ENCODE peak calls at places on chromosomes 13 and 19, in four cellular contexts. B is midbrain, R is hepatocyte, S is IMR-90. U is an unnamed sample.

GRCh38 chr13:20350819-20351218 is 118.7 kb upstream of the GJB6 start:
- DNase-seq in B (no peak), R (no peak), S (no peak), U (no peak)

GRCh38 chr13:51317262-51317661 is 22.2 kb upstream of the SERPINE3 start:
- DNase-seq in B (no peak), R (no peak), S (peak; percentile 17), U (no peak)

GRCh38 chr13:36297259-36297599 is 385 bp downstream of the CCDC169 start:
- DNase-seq in B (no peak), R (no peak), S (peak; percentile 25), U (no peak)

GRCh38 chr19:53908106-53908932 is 759 bp upstream of the CACNG7 start:
- DNase-seq in B (peak; percentile 86), R (peak; percentile 49), S (peak; percentile 40), U (peak; percentile 69)

GRCh38 chr13:48403151-48403631 is 9.7 kb downstream of the LPAR6 start:
- DNase-seq in B (no peak), R (no peak), S (peak; percentile 18), U (no peak)

GRCh38 chr19:12984683-12985048 is 10.6 kb upstream of the NFIX start:
- DNase-seq in B (no peak), R (no peak), S (no peak), U (no peak)

GRCh38 chr19:15288146-15288963 is 44.0 kb downstream of the BRD4 start:
- DNase-seq in B (peak; percentile 92), R (no peak), S (peak; percentile 24), U (peak; percentile 78)

GRCh38 chr13:113650731-113651148 is 7.3 kb downstream of the ATP4B start:
- DNase-seq in B (no peak), R (no peak), S (no peak), U (no peak)

GRCh38 chr19:39397360-39398296 is 6.5 kb downstream of the MED29 start:
- DNase-seq in B (peak; percentile 85), R (peak; percentile 95), S (peak; percentile 76), U (peak; percentile 92)

GRCh38 chr19:17311455-17312248 is 2.3 kb downstream of the DDA1 start:
- DNase-seq in B (no peak), R (peak; percentile 74), S (peak; percentile 79), U (no peak)

GRCh38 chr19:7386308-7386707 is 37.6 kb downstream of the ARHGEF18 start:
- DNase-seq in B (no peak), R (no peak), S (no peak), U (peak; percentile 43)

GRCh38 chr19:31943305-31943704 is 402.1 kb upstream of the ZNF507 start:
- DNase-seq in B (no peak), R (no peak), S (no peak), U (peak; percentile 95)

GRCh38 chr13:27971776-27972618 is 2.9 kb upstream of the CDX2 start:
- DNase-seq in B (no peak), R (no peak), S (no peak), U (no peak)

GRCh38 chr19:3982701-3983541 is 2.3 kb downstream of the EEF2 start:
- DNase-seq in B (no peak), R (peak; percentile 67), S (peak; percentile 74), U (no peak)

GRCh38 chr13:74325106-74325505 is 190.9 kb upstream of the KLF12 start:
- DNase-seq in B (peak; percentile 12), R (peak; percentile 62), S (peak; percentile 87), U (peak; percentile 53)

GRCh38 chr19:46350758-46351159 is 3.9 kb downstream of the PPP5C start:
- DNase-seq in B (no peak), R (no peak), S (no peak), U (no peak)

GRCh38 chr13:95714142-95714832 is 37.3 kb downstream of the DNAJC3 start:
- DNase-seq in B (no peak), R (peak; percentile 16), S (peak; percentile 89), U (no peak)

GRCh38 chr13:20721454-20722357 is 18.2 kb downstream of the IL17D start:
- DNase-seq in B (no peak), R (peak; percentile 57), S (peak; percentile 79), U (peak; percentile 80)

GRCh38 chr13:47859129-47859528 is 141.9 kb downstream of the SUCLA2 start:
- DNase-seq in B (no peak), R (no peak), S (no peak), U (no peak)

GRCh38 chr19:10707440-10707839 is 6.2 kb downstream of the QTRT1 start:
- DNase-seq in B (no peak), R (no peak), S (no peak), U (no peak)

GRCh38 chr13:75855216-75855615 is 219.1 kb downstream of the LMO7 start:
- DNase-seq in B (no peak), R (no peak), S (no peak), U (no peak)

GRCh38 chr13:26133286-26133685 is 81.5 kb upstream of the SHISA2 start:
- DNase-seq in B (no peak), R (no peak), S (no peak), U (no peak)

GRCh38 chr19:16380943-16381755 is 56.5 kb downstream of the KLF2 start:
- DNase-seq in B (no peak), R (no peak), S (no peak), U (no peak)

GRCh38 chr13:101150998-101151397 is 265.3 kb downstream of the NALCN start:
- DNase-seq in B (no peak), R (peak; percentile 12), S (peak; percentile 24), U (peak; percentile 64)

GRCh38 chr19:771332-771785 is 20.4 kb downstream of the MISP start:
- DNase-seq in B (no peak), R (peak; percentile 47), S (peak; percentile 43), U (peak; percentile 71)

GRCh38 chr13:113123226-113124150 is 889 bp downstream of the F10 start:
- DNase-seq in B (no peak), R (no peak), S (no peak), U (no peak)

GRCh38 chr13:77492982-77493381 is 42.5 kb upstream of the SCEL start:
- DNase-seq in B (peak; percentile 29), R (peak; percentile 47), S (no peak), U (peak; percentile 41)

GRCh38 chr19:41703602-41704293 is 4.7 kb upstream of the CEACAM5 start:
- DNase-seq in B (no peak), R (no peak), S (no peak), U (no peak)

GRCh38 chr13:46575321-46575721 is 22.4 kb downstream of the LRCH1 start:
- DNase-seq in B (no peak), R (peak; percentile 37), S (peak; percentile 89), U (peak; percentile 66)

GRCh38 chr13:50236898-50237318 is 221.7 kb downstream of the KCNRG start:
- DNase-seq in B (no peak), R (no peak), S (peak; percentile 5), U (peak; percentile 45)

GRCh38 chr13:98768522-98768921 is 16.1 kb upstream of the SLC15A1 start:
- DNase-seq in B (no peak), R (no peak), S (no peak), U (no peak)

GRCh38 chr19:8517551-8518442 is 3.8 kb upstream of the ZNF414 start:
- DNase-seq in B (no peak), R (no peak), S (no peak), U (no peak)

GRCh38 chr19:45133661-45134060 is 27.1 kb downstream of the NKPD1 start:
- DNase-seq in B (no peak), R (no peak), S (no peak), U (no peak)

GRCh38 chr19:40257096-40257517 is 28.0 kb downstream of the AKT2 start:
- DNase-seq in B (no peak), R (no peak), S (no peak), U (peak; percentile 29)

GRCh38 chr13:36074659-36075058 is 56.5 kb downstream of the DCLK1 start:
- DNase-seq in B (no peak), R (no peak), S (no peak), U (peak; percentile 26)

GRCh38 chr13:39226359-39226758 is 188.1 kb downstream of the NHLRC3 start:
- DNase-seq in B (no peak), R (no peak), S (no peak), U (no peak)

GRCh38 chr13:47426126-47426849 is 529.4 kb upstream of the HTR2A start:
- DNase-seq in B (no peak), R (no peak), S (peak; percentile 86), U (no peak)

GRCh38 chr13:33730147-33730546 is 87.8 kb upstream of the RFC3 start:
- DNase-seq in B (peak; percentile 7), R (no peak), S (no peak), U (no peak)

GRCh38 chr19:12733907-12734214 is 623 bp downstream of the TRIR start:
- DNase-seq in B (no peak), R (no peak), S (no peak), U (no peak)